ENCODE peak calls at places on chromosomes 7 and 10, in nine cellular contexts. Q is OCI-LY7, C is Panc1, A is ascending aorta, D is heart right ventricle, G is hepatocyte, J is kidney, X is foreskin keratinocyte, K is tibial nerve. I is an unnamed sample.

GRCh38 chr7:27179503-27180430 is 5.3 kb downstream of the HOXA11 start:
- DNase-seq in Q (peak; percentile 64), C (no peak), A (peak; percentile 73), D (no peak), G (peak; percentile 87), J (peak; percentile 93), X (no peak), K (peak; percentile 71), I (peak; percentile 70)

GRCh38 chr7:151439855-151440798 is at the start of gene CRYGN:
- DNase-seq in Q (no peak), C (no peak), A (peak; percentile 65), D (no peak), G (peak; percentile 30), J (no peak), X (no peak), K (no peak), I (no peak)

GRCh38 chr10:34794835-34795234 is 20.3 kb downstream of the PARD3 start:
- DNase-seq in Q (no peak), C (no peak), A (no peak), D (no peak), G (no peak), J (no peak), X (no peak), K (no peak), I (no peak)

GRCh38 chr7:157409149-157409752 is 72.4 kb downstream of the DNAJB6 start:
- DNase-seq in Q (no peak), C (no peak), A (no peak), D (no peak), G (peak; percentile 51), J (peak; percentile 34), X (no peak), K (no peak), I (no peak)

GRCh38 chr7:121442845-121443244 is 46.7 kb upstream of the FAM3C start:
- DNase-seq in Q (no peak), C (no peak), A (no peak), D (no peak), G (no peak), J (no peak), X (peak; percentile 79), K (no peak), I (no peak)

GRCh38 chr7:83166781-83167180 is 4.1 kb upstream of the PCLO start:
- DNase-seq in Q (no peak), C (no peak), A (no peak), D (no peak), G (no peak), J (no peak), X (no peak), K (no peak), I (no peak)

GRCh38 chr10:13882112-13882711 is 295.4 kb downstream of the PRPF18 start:
- DNase-seq in Q (no peak), C (peak; percentile 57), A (no peak), D (peak; percentile 69), G (no peak), J (no peak), X (peak; percentile 99), K (no peak), I (no peak)

GRCh38 chr10:71854031-71854430 is 3.0 kb upstream of the PSAP start:
- DNase-seq in Q (no peak), C (no peak), A (no peak), D (no peak), G (no peak), J (no peak), X (no peak), K (no peak), I (no peak)

GRCh38 chr7:137755846-137756685 is 90.7 kb downstream of the DGKI start:
- DNase-seq in Q (no peak), C (no peak), A (no peak), D (no peak), G (no peak), J (no peak), X (no peak), K (no peak), I (no peak)

GRCh38 chr10:33032354-33033254 is 74.6 kb upstream of the ITGB1 start:
- DNase-seq in Q (no peak), C (peak; percentile 50), A (no peak), D (no peak), G (no peak), J (no peak), X (peak; percentile 84), K (no peak), I (no peak)

GRCh38 chr7:81822811-81823210 is 53.0 kb upstream of the HGF start:
- DNase-seq in Q (no peak), C (no peak), A (no peak), D (no peak), G (no peak), J (no peak), X (no peak), K (no peak), I (no peak)

DNA sequence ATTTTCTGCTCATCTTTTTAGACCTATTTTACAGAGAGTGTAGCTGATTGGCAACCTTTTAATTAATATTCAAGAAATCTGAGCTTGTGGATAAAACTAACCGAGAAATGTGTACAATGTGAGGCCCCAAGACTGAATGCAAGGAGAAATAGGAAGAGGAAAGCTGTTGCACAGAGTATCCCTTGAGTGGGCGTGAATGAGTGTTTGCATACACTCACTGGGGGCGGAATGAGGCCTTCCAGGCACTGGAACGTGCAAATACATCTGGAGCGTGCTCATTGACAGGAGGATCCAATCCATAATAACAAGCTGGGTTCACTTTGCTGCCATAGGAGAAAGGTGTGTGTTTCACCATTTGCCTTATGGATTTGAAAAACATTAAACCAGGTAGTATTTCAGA is 194.9 kb downstream of the CREB5 start:
- DNase-seq in Q (no peak), C (no peak), A (no peak), D (no peak), G (no peak), J (no peak), X (no peak), K (no peak), I (no peak)
- H3K4me1 ChIP-seq in Q (no peaks in the 10 kb centered on the region), C (no peaks in the 10 kb centered on the region), A (no peaks in the 10 kb centered on the region), D (peaks cover 42% of the 10 kb centered on the region), G (peaks cover 8% of the 10 kb centered on the region), J (no peaks in the 10 kb centered on the region), X (peaks cover 11% of the 10 kb centered on the region), K (no peaks in the 10 kb centered on the region), I (peaks cover 4% of the 10 kb centered on the region)

GRCh38 chr10:58431903-58432302 is 46.7 kb downstream of the TFAM start:
- DNase-seq in Q (no peak), C (no peak), A (no peak), D (no peak), G (no peak), J (no peak), X (no peak), K (no peak), I (no peak)

GRCh38 chr10:58438986-58439385 is 53.8 kb downstream of the TFAM start:
- DNase-seq in Q (no peak), C (no peak), A (no peak), D (no peak), G (no peak), J (no peak), X (peak; percentile 69), K (no peak), I (no peak)

GRCh38 chr10:58436071-58436470 is 50.9 kb downstream of the TFAM start:
- DNase-seq in Q (peak; percentile 7), C (no peak), A (no peak), D (no peak), G (no peak), J (no peak), X (peak; percentile 93), K (no peak), I (no peak)

GRCh38 chr10:58438340-58438739 is 53.1 kb downstream of the TFAM start:
- DNase-seq in Q (no peak), C (no peak), A (no peak), D (no peak), G (no peak), J (no peak), X (peak; percentile 61), K (no peak), I (no peak)

DNA sequence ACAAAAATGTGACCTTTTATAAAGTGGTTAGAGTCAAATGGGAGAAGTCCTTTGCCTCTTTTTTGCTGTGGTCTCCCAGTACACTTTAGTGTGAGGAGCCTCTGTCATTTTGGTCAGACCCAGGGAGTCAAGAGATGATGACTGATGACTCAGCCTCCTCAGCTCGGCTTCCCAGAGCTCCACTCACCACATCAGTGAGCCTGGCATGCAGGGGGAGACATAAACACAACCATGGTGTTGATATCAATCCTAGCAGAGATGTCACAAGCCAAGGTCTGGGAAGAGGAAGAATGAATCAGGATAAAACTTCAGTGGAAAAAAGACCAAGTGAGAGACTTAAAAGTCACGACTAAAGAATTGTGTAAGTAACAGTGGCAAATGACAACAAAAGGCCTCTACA is 50.1 kb downstream of the TFAM start:
- DNase-seq in Q (no peak), C (no peak), A (peak; percentile 85), D (no peak), G (peak; percentile 23), J (peak; percentile 81), X (peak; percentile 89), K (no peak), I (peak; percentile 42)
- TF ChIP-seq CTCF in Q (no peak), C (no peak), A (no peak), D (no peak), G (no peak), J (no peak), X (peak; percentile 56), K (no peak), I (no peak)

GRCh38 chr7:20282960-20283359 is 47.7 kb upstream of the ITGB8 start:
- DNase-seq in Q (no peak), C (no peak), A (no peak), D (no peak), G (no peak), J (no peak), X (no peak), K (no peak), I (no peak)
- H3K4me1 ChIP-seq in Q (no peaks in the 10 kb centered on the region), C (no peaks in the 10 kb centered on the region), A (no peaks in the 10 kb centered on the region), D (no peaks in the 10 kb centered on the region), G (peaks cover 9% of the 10 kb centered on the region), J (no peaks in the 10 kb centered on the region), X (no peaks in the 10 kb centered on the region), K (no peaks in the 10 kb centered on the region), I (peaks cover 8% of the 10 kb centered on the region)

GRCh38 chr10:103854687-103855423 is 521 bp downstream of the SH3PXD2A start:
- DNase-seq in Q (no peak), C (no peak), A (no peak), D (peak; percentile 76), G (peak; percentile 56), J (no peak), X (no peak), K (no peak), I (peak; percentile 51)
- TF ChIP-seq CTCF in Q (no peak), C (peak; percentile 71), A (no peak), D (no peak), G (peak; percentile 36), J (no peak), X (peak; percentile 24), K (no peak), I (peak; percentile 24)

I was measured in BE2C.